ENCODE peak calls at places on chromosomes 1 and 21, in five cellular contexts. D is heart right ventricle; G is heart left ventricle; V is stomach; T is CD8-positive, alpha-beta T cell. O is an unnamed sample.

GRCh38 chr1:162304736-162305135 is 71.9 kb downstream of the SPATA46 start:
- DNase-seq in G (no peak), V (no peak), D (no peak), T (no peak), O (no peak)

GRCh38 chr1:51548986-51549619 is 30.0 kb upstream of the EPS15 start:
- DNase-seq in V (no peak), D (no peak), G (no peak), T (no peak), O (no peak)

GRCh38 chr1:9628541-9629444 is 22.7 kb upstream of the PIK3CD start:
- DNase-seq in T (peak; percentile 84), D (no peak), G (no peak), V (no peak), O (no peak)

GRCh38 chr1:37793773-37794371 is at the start of gene MANEAL:
- DNase-seq in D (peak; percentile 42), V (peak; percentile 48), T (no peak), G (peak; percentile 34), O (no peak)

GRCh38 chr1:111822138-111822537 is 66.4 kb downstream of the DDX20 start:
- DNase-seq in V (no peak), G (no peak), D (no peak), T (no peak), O (no peak)

GRCh38 chr1:145846191-145846590 is 761 bp downstream of the NUDT17 start:
- DNase-seq in V (no peak), T (peak; percentile 51), D (no peak), G (no peak), O (no peak)

GRCh38 chr1:27356628-27357280 is 10.0 kb downstream of the MAP3K6 start:
- DNase-seq in D (no peak), G (no peak), V (peak; percentile 86), T (peak; percentile 53), O (no peak)

GRCh38 chr1:8560611-8561544 is 243.0 kb downstream of the SLC45A1 start:
- DNase-seq in G (peak; percentile 26), D (no peak), T (no peak), V (no peak), O (no peak)

GRCh38 chr1:219312967-219313366 is 139.3 kb downstream of the LYPLAL1 start:
- DNase-seq in V (no peak), G (no peak), T (no peak), D (no peak), O (no peak)

GRCh38 chr1:201220388-201220715 is 29.7 kb downstream of the IGFN1 start:
- DNase-seq in D (no peak), T (no peak), V (no peak), G (no peak), O (no peak)

GRCh38 chr1:234546387-234546704 is 63.6 kb downstream of the IRF2BP2 start:
- DNase-seq in D (no peak), T (no peak), G (no peak), V (no peak), O (no peak)

GRCh38 chr1:244326757-244327156 is 125.0 kb downstream of the ADSS2 start:
- DNase-seq in G (no peak), V (no peak), T (no peak), D (no peak), O (no peak)

GRCh38 chr1:92482665-92483441 is 3.9 kb downstream of the GFI1 start:
- DNase-seq in T (peak; percentile 74), V (no peak), D (no peak), G (peak; percentile 28), O (no peak)

GRCh38 chr1:236394016-236394481 is at the start of gene EDARADD:
- DNase-seq in D (no peak), T (no peak), V (no peak), G (no peak), O (no peak)

GRCh38 chr1:22342734-22343191 is 108.9 kb upstream of the ZBTB40 start:
- DNase-seq in D (no peak), V (no peak), G (no peak), T (no peak), O (no peak)

GRCh38 chr21:46033410-46034404 is 52.1 kb downstream of the COL6A1 start:
- DNase-seq in G (no peak), T (no peak), V (no peak), D (peak; percentile 8), O (no peak)

GRCh38 chr1:55331355-55331754 is 116.2 kb upstream of the USP24 start:
- DNase-seq in T (no peak), D (no peak), V (no peak), G (no peak), O (no peak)

GRCh38 chr1:28437924-28438699 is 67.7 kb upstream of the RCC1 start:
- DNase-seq in V (peak; percentile 76), T (no peak), D (peak; percentile 54), G (peak; percentile 78), O (peak; percentile 56)

GRCh38 chr1:229434641-229435051 is 752 bp upstream of the ACTA1 start:
- DNase-seq in V (no peak), G (peak; percentile 74), D (peak; percentile 28), T (no peak), O (no peak)

GRCh38 chr1:162632743-162633326 is 571 bp downstream of the DDR2 start:
- DNase-seq in T (no peak), V (no peak), G (peak; percentile 28), D (no peak), O (peak; percentile 34)

GRCh38 chr1:41840592-41841246 is 78.0 kb downstream of the HIVEP3 start:
- DNase-seq in D (peak; percentile 42), T (no peak), V (no peak), G (peak; percentile 47), O (no peak)

GRCh38 chr21:38819051-38819718 is 13.5 kb downstream of the ETS2 start:
- DNase-seq in G (no peak), T (no peak), V (no peak), D (no peak), O (no peak)

GRCh38 chr1:234250747-234251146 is 122.5 kb upstream of the COA6 start:
- DNase-seq in V (no peak), D (no peak), T (no peak), G (no peak), O (no peak)

GRCh38 chr1:171912509-171913185 is 71.3 kb downstream of the DNM3 start:
- DNase-seq in V (no peak), G (no peak), D (no peak), T (no peak), O (no peak)

GRCh38 chr1:180911640-180912161 is 996 bp upstream of the KIAA1614 start:
- DNase-seq in T (no peak), D (no peak), V (no peak), G (no peak), O (peak; percentile 38)

GRCh38 chr1:116375165-116375883 is 2.3 kb downstream of the ATP1A1 start:
- DNase-seq in G (no peak), D (no peak), V (no peak), T (no peak), O (no peak)

DNA sequence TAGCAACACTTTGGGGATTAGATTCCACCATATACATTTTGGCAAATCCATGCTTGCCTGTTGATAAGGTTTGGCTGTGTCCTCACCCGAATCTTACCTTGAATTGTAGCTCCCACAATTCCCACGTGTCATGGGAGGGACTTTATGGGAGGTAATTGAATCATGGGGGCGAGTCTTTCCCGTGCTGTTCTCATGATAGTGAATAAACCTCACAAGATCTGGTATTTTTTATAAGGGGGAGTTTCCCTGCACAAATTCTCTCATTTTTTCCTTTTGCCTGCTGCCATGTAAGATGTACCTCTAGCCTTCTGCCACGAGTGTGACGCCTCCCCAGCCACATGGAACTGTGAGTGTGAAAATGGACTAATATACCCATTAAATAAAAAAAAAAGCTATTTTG is 265.3 kb downstream of the MRPL39 start:
- DNase-seq in T (no peak), V (no peak), D (no peak), G (no peak), O (no peak)
- H3K9me3 ChIP-seq in T (no peaks in the 10 kb centered on the region), V (no peaks in the 10 kb centered on the region), D (no peaks in the 10 kb centered on the region), G (no peaks in the 10 kb centered on the region), O (no peaks in the 10 kb centered on the region)

DNA sequence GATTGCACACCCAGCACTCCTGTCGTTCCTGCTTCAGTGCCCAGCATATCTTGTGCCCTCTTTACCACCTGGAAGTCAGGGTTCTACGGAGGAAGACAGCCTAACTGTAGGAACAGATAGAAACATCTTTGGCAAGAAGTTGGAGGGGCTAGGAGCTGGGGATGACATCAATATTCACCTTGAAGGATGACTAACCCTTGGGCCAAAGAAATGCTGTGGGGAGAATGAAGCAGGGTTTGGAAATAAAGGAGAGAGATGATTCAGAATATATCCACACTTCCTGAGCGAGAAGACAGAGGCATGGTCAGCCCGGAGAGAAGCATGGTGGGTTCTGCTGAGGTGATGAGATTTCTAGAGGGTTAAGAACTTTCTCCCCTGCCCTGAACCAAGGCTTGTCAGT is 4.6 kb upstream of the NKAIN1 start:
- DNase-seq in T (no peak), G (no peak), V (no peak), D (no peak), O (no peak)
- TF ChIP-seq CTCF in T (no peak), G (no peak), V (no peak), D (no peak), O (no peak)

GRCh38 chr21:37348664-37349063 is 17.9 kb upstream of the DYRK1A start:
- DNase-seq in V (no peak), G (no peak), D (no peak), T (no peak), O (no peak)

GRCh38 chr21:37346841-37347430 is 19.6 kb upstream of the DYRK1A start:
- DNase-seq in G (no peak), D (no peak), V (no peak), T (no peak), O (no peak)

DNA sequence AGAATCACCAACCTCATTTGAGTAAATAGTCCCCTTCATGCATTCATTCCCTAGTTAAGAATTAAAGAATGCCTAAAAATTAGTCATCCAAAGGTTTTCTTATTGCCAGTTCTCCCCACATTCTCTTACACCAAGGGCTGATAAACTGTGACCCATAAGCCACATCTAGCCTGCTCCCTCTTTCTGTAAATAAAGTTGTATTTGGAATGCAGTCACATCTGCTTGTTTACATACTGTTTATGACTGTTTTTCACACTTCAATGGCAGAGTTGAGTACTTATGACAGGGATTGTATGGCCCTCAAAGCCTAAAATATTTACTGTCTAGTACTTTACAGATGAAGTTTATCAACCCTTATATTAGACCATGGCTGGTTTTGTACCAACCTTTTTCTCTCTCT is 16.1 kb upstream of the DYRK1A start:
- DNase-seq in V (no peak), T (no peak), G (no peak), D (no peak), O (no peak)
- H3K9me3 ChIP-seq in V (no peaks in the 10 kb centered on the region), T (peaks cover 8% of the 10 kb centered on the region), G (peaks cover 19% of the 10 kb centered on the region), D (no peaks in the 10 kb centered on the region), O (peaks cover 12% of the 10 kb centered on the region)

GRCh38 chr1:192766876-192767275 is 42.0 kb upstream of the RGS2 start:
- DNase-seq in V (no peak), D (no peak), G (no peak), T (no peak), O (no peak)
- TF ChIP-seq CTCF in V (no peak), D (no peak), G (no peak), T (no peak), O (no peak)

O was measured in uterus.